ENCODE peak calls at places on chromosome 1, in five cellular contexts. Q, X, C, L and E are unnamed samples.
A peak's percentile ranks its signal among the peaks of the same experiment; 100 is the strongest.

GRCh38 chr1:76901158-76901767 is 34.0 kb downstream of the ST6GALNAC5 start:
- DNase-seq in Q (peak; percentile 14), X (peak; percentile 14), C (no peak), L (peak; percentile 68), E (no peak)

GRCh38 chr1:94640125-94640524 is 98.6 kb upstream of the F3 start:
- DNase-seq in Q (no peak), X (no peak), C (no peak), L (no peak), E (no peak)

GRCh38 chr1:78339490-78339889 is 151.3 kb upstream of the PTGFR start:
- DNase-seq in Q (no peak), X (no peak), C (no peak), L (peak; percentile 91), E (no peak)

GRCh38 chr1:105204836-105205371 is 1455.2 kb downstream of the AMY1C start:
- DNase-seq in Q (no peak), X (no peak), C (no peak), L (no peak), E (no peak)

GRCh38 chr1:65965112-65965511 is 172.4 kb downstream of the PDE4B start:
- DNase-seq in Q (no peak), X (no peak), C (no peak), L (no peak), E (no peak)

GRCh38 chr1:165717918-165718515 is 19.7 kb upstream of the ALDH9A1 start:
- DNase-seq in Q (peak; percentile 18), X (peak; percentile 15), C (no peak), L (peak; percentile 69), E (no peak)

GRCh38 chr1:164591858-164592257 is 32.9 kb downstream of the PBX1 start:
- DNase-seq in Q (no peak), X (no peak), C (no peak), L (peak; percentile 35), E (no peak)

GRCh38 chr1:83130886-83131691 is 867.8 kb downstream of the TTLL7 start:
- DNase-seq in Q (no peak), X (no peak), C (no peak), L (no peak), E (no peak)

GRCh38 chr1:17776426-17776825 is 21.3 kb downstream of the ACTL8 start:
- DNase-seq in Q (no peak), X (no peak), C (no peak), L (no peak), E (no peak)

GRCh38 chr1:155888481-155888880 is 22.7 kb downstream of the RIT1 start:
- DNase-seq in Q (no peak), X (no peak), C (no peak), L (no peak), E (no peak)

GRCh38 chr1:177650947-177651346 is 318.9 kb downstream of the SEC16B start:
- DNase-seq in Q (no peak), X (no peak), C (no peak), L (no peak), E (no peak)

GRCh38 chr1:168920456-168921094 is 185.9 kb upstream of the ATP1B1 start:
- DNase-seq in Q (no peak), X (no peak), C (no peak), L (peak; percentile 52), E (no peak)

GRCh38 chr1:62045579-62045978 is 149.1 kb upstream of the L1TD1 start:
- DNase-seq in Q (no peak), X (no peak), C (no peak), L (peak; percentile 20), E (no peak)

GRCh38 chr1:48442864-48443619 is 29.0 kb downstream of the SPATA6 start:
- DNase-seq in Q (no peak), X (no peak), C (no peak), L (no peak), E (no peak)

GRCh38 chr1:155834296-155834926 is 22.6 kb downstream of the GON4L start:
- DNase-seq in Q (no peak), X (no peak), C (no peak), L (peak; percentile 41), E (no peak)

GRCh38 chr1:228048120-228048519 is 34.4 kb upstream of the ARF1 start:
- DNase-seq in Q (no peak), X (no peak), C (no peak), L (no peak), E (no peak)

GRCh38 chr1:212012034-212012740 is 23.2 kb downstream of the INTS7 start:
- DNase-seq in Q (peak; percentile 31), X (peak; percentile 44), C (no peak), L (peak; percentile 75), E (peak; percentile 72)

GRCh38 chr1:172609528-172609927 is 49.4 kb upstream of the FASLG start:
- DNase-seq in Q (peak; percentile 37), X (no peak), C (no peak), L (peak; percentile 44), E (no peak)

GRCh38 chr1:153627797-153628626 is at the start of gene S100A1:
- DNase-seq in Q (no peak), X (no peak), C (no peak), L (no peak), E (no peak)

GRCh38 chr1:153929981-153930948 is 7.5 kb upstream of the GATAD2B start:
- DNase-seq in Q (no peak), X (no peak), C (no peak), L (no peak), E (no peak)

GRCh38 chr1:16266411-16267118 is 29.6 kb upstream of the CPLANE2 start:
- DNase-seq in Q (no peak), X (no peak), C (no peak), L (no peak), E (no peak)

GRCh38 chr1:53562256-53562982 is 103.2 kb downstream of the DMRTB1 start:
- DNase-seq in Q (peak; percentile 57), X (no peak), C (no peak), L (no peak), E (no peak)

GRCh38 chr1:155218854-155219591 is 10.5 kb downstream of the MTX1 start:
- DNase-seq in Q (peak; percentile 42), X (no peak), C (no peak), L (peak; percentile 76), E (no peak)

GRCh38 chr1:19087737-19088594 is 122.1 kb downstream of the UBR4 start:
- DNase-seq in Q (no peak), X (no peak), C (no peak), L (no peak), E (no peak)

GRCh38 chr1:99814373-99814900 is 35.7 kb upstream of the AGL start:
- DNase-seq in Q (no peak), X (no peak), C (no peak), L (no peak), E (no peak)

GRCh38 chr1:1083181-1084027 is 9.3 kb upstream of the RNF223 start:
- DNase-seq in Q (no peak), X (no peak), C (no peak), L (no peak), E (no peak)

GRCh38 chr1:50422946-50423669 is at the start of gene DMRTA2:
- DNase-seq in Q (no peak), X (peak; percentile 33), C (no peak), L (peak; percentile 15), E (no peak)

GRCh38 chr1:9385801-9386573 is 93.3 kb downstream of the SPSB1 start:
- DNase-seq in Q (no peak), X (no peak), C (no peak), L (no peak), E (no peak)

GRCh38 chr1:29237906-29238600 is 1.7 kb downstream of the PTPRU start:
- DNase-seq in Q (no peak), X (peak; percentile 35), C (no peak), L (no peak), E (peak; percentile 68)

GRCh38 chr1:117646007-117646913 is 40.4 kb downstream of the TENT5C start:
- DNase-seq in Q (no peak), X (no peak), C (no peak), L (peak; percentile 55), E (no peak)

GRCh38 chr1:186440584-186440983 is 20.3 kb downstream of the PDC start:
- DNase-seq in Q (no peak), X (no peak), C (no peak), L (no peak), E (no peak)

GRCh38 chr1:15900662-15901279 is 53.3 kb downstream of the SPEN start:
- DNase-seq in Q (no peak), X (no peak), C (no peak), L (no peak), E (no peak)

GRCh38 chr1:54160351-54160750 is 7.6 kb upstream of the CDCP2 start:
- DNase-seq in Q (no peak), X (no peak), C (no peak), L (no peak), E (no peak)